ENCODE peak calls at places on chromosomes 13 and 19, in six cellular contexts. One of them, this sample, is unnamed.

GRCh38 chr13:49098771-49099512 is 121.2 kb upstream of the MLNR start:
- DNase-seq in lower lobe of right lung: no peak
- DNase-seq in NCI-H1105 treated with DMSO at 0.1 percent for 48 hours: no peak
- DNase-seq in fibroblast of lung: peak
- DNase-seq in OCI-LY7: peak
- DNase-seq in GM03348: no peak
- DNase-seq in this sample: no peak

GRCh38 chr13:94303644-94304174 is 175.8 kb downstream of the DCT start:
- DNase-seq in OCI-LY7: no peak
- DNase-seq in GM03348: no peak
- DNase-seq in lower lobe of right lung: no peak
- DNase-seq in NCI-H1105 treated with DMSO at 0.1 percent for 48 hours: no peak
- DNase-seq in fibroblast of lung: no peak
- DNase-seq in this sample: no peak

GRCh38 chr13:48096670-48097069 is 1.8 kb upstream of the MED4 start:
- DNase-seq in GM03348: no peak
- DNase-seq in NCI-H1105 treated with DMSO at 0.1 percent for 48 hours: no peak
- DNase-seq in OCI-LY7: no peak
- DNase-seq in lower lobe of right lung: no peak
- DNase-seq in fibroblast of lung: no peak
- DNase-seq in this sample: no peak

GRCh38 chr13:46679369-46680180 is 117.4 kb downstream of the ESD start:
- DNase-seq in OCI-LY7: peak
- DNase-seq in GM03348: peak
- DNase-seq in lower lobe of right lung: no peak
- DNase-seq in fibroblast of lung: peak
- DNase-seq in NCI-H1105 treated with DMSO at 0.1 percent for 48 hours: no peak
- DNase-seq in this sample: no peak

GRCh38 chr19:40862785-40863184 is 12.5 kb upstream of the CYP2A6 start:
- DNase-seq in OCI-LY7: no peak
- DNase-seq in GM03348: peak
- DNase-seq in NCI-H1105 treated with DMSO at 0.1 percent for 48 hours: no peak
- DNase-seq in lower lobe of right lung: no peak
- DNase-seq in fibroblast of lung: peak
- DNase-seq in this sample: no peak

GRCh38 chr13:77033717-77034302 is 6.9 kb upstream of the FBXL3 start:
- DNase-seq in OCI-LY7: no peak
- DNase-seq in GM03348: no peak
- DNase-seq in lower lobe of right lung: no peak
- DNase-seq in NCI-H1105 treated with DMSO at 0.1 percent for 48 hours: no peak
- DNase-seq in fibroblast of lung: no peak
- DNase-seq in this sample: no peak

GRCh38 chr13:71417205-71417604 is 449.8 kb downstream of the DACH1 start:
- DNase-seq in OCI-LY7: no peak
- DNase-seq in fibroblast of lung: peak
- DNase-seq in lower lobe of right lung: no peak
- DNase-seq in GM03348: no peak
- DNase-seq in NCI-H1105 treated with DMSO at 0.1 percent for 48 hours: no peak
- DNase-seq in this sample: no peak

GRCh38 chr19:7196721-7197168 is 97.5 kb downstream of the INSR start:
- DNase-seq in OCI-LY7: no peak
- DNase-seq in NCI-H1105 treated with DMSO at 0.1 percent for 48 hours: no peak
- DNase-seq in GM03348: peak
- DNase-seq in fibroblast of lung: peak
- DNase-seq in lower lobe of right lung: no peak
- DNase-seq in this sample: no peak

GRCh38 chr13:98301721-98302120 is 124.7 kb upstream of the RNF113B start:
- DNase-seq in NCI-H1105 treated with DMSO at 0.1 percent for 48 hours: no peak
- DNase-seq in fibroblast of lung: peak
- DNase-seq in lower lobe of right lung: no peak
- DNase-seq in GM03348: no peak
- DNase-seq in OCI-LY7: no peak
- DNase-seq in this sample: no peak

GRCh38 chr19:6723108-6723618 is 2.7 kb upstream of the C3 start:
- DNase-seq in fibroblast of lung: peak
- DNase-seq in NCI-H1105 treated with DMSO at 0.1 percent for 48 hours: no peak
- DNase-seq in GM03348: peak
- DNase-seq in lower lobe of right lung: peak
- DNase-seq in OCI-LY7: no peak
- DNase-seq in this sample: peak

GRCh38 chr13:108917581-108917980 is 288.2 kb downstream of the MYO16 start:
- DNase-seq in fibroblast of lung: peak
- DNase-seq in lower lobe of right lung: no peak
- DNase-seq in GM03348: peak
- DNase-seq in OCI-LY7: no peak
- DNase-seq in NCI-H1105 treated with DMSO at 0.1 percent for 48 hours: peak
- DNase-seq in this sample: no peak